ENCODE peak calls at places on chromosome 1, in six cellular contexts. U is CD8-positive, alpha-beta memory T cell; M is NCI-H1436; N is Calu3; T is HFFc6; I is HAP-1. F is an unnamed sample.

GRCh38 chr1:239719642-239720258 is 333.4 kb downstream of the CHRM3 start:
- DNase-seq in U (peak), M (no peak), N (no peak), T (no peak), I (no peak), F (no peak)

GRCh38 chr1:145877923-145878486 is 7.7 kb downstream of the ANKRD35 start:
- DNase-seq in U (no peak), M (no peak), N (peak), T (no peak), I (no peak), F (no peak)

GRCh38 chr1:156050376-156050775 is 3.2 kb downstream of the UBQLN4 start:
- DNase-seq in U (no peak), M (no peak), N (no peak), T (peak), I (no peak), F (no peak)

GRCh38 chr1:185694081-185694480 is 40.1 kb upstream of the HMCN1 start:
- DNase-seq in U (no peak), M (no peak), N (no peak), T (no peak), I (no peak), F (no peak)

GRCh38 chr1:66282343-66282852 is 251.6 kb upstream of the SGIP1 start:
- DNase-seq in U (peak), M (no peak), N (peak), T (peak), I (no peak), F (no peak)

GRCh38 chr1:6960291-6960758 is 175.1 kb downstream of the CAMTA1 start:
- DNase-seq in U (no peak), M (no peak), N (peak), T (peak), I (no peak), F (no peak)

GRCh38 chr1:93839756-93840155 is 39.2 kb downstream of the DNTTIP2 start:
- DNase-seq in U (no peak), M (no peak), N (no peak), T (no peak), I (no peak), F (no peak)

GRCh38 chr1:65119951-65120350 is 28.1 kb upstream of the AK4 start:
- DNase-seq in U (no peak), M (no peak), N (no peak), T (no peak), I (no peak), F (no peak)

GRCh38 chr1:195141294-195141693 is 1466.9 kb downstream of the KCNT2 start:
- DNase-seq in U (no peak), M (no peak), N (no peak), T (no peak), I (no peak), F (no peak)

GRCh38 chr1:202571719-202572339 is 138.4 kb downstream of the SYT2 start:
- DNase-seq in U (no peak), M (peak), N (peak), T (peak), I (peak), F (no peak)

F was measured in pulmonary artery endothelial cell.